ENCODE peak calls at places on chromosomes 2 and 18, in five cellular contexts. W is Karpas-422, O is PC-3, Z is stomach, Q is lower lobe of right lung. V is an unnamed sample.

GRCh38 chr2:7780345-7780744 is 863.1 kb downstream of the RNF144A start:
- DNase-seq in Q (no peak), W (no peak), Z (no peak), O (no peak), V (no peak)

GRCh38 chr2:208820289-208820688 is 413.7 kb downstream of the PTH2R start:
- DNase-seq in O (peak; percentile 15), W (peak; percentile 63), Z (no peak), Q (no peak), V (no peak)

GRCh38 chr2:230327418-230328154 is 593 bp downstream of the SP140L start:
- DNase-seq in W (peak; percentile 56), Z (no peak), Q (no peak), O (peak; percentile 25), V (no peak)

GRCh38 chr2:168974370-168974769 is 56.8 kb downstream of the ABCB11 start:
- DNase-seq in Z (no peak), O (no peak), Q (no peak), W (no peak), V (no peak)

GRCh38 chr2:217706095-217706494 is 296.7 kb downstream of the TNS1 start:
- DNase-seq in O (peak; percentile 6), Z (no peak), W (no peak), Q (no peak), V (no peak)

GRCh38 chr18:33020877-33021276 is 248.1 kb upstream of the KLHL14 start:
- DNase-seq in Q (no peak), Z (no peak), W (peak; percentile 63), O (no peak), V (no peak)

GRCh38 chr2:12440731-12441130 is 276.0 kb upstream of the TRIB2 start:
- DNase-seq in W (no peak), O (no peak), Z (no peak), Q (no peak), V (no peak)

GRCh38 chr2:53593891-53594585 is 173.6 kb upstream of the CHAC2 start:
- DNase-seq in O (peak; percentile 58), Q (no peak), W (no peak), Z (no peak), V (no peak)

GRCh38 chr2:70340921-70341765 is 39.3 kb upstream of the FAM136A start:
- DNase-seq in Q (no peak), Z (no peak), W (peak; percentile 79), O (peak; percentile 88), V (no peak)

GRCh38 chr2:49616800-49617199 is 462.5 kb upstream of the FSHR start:
- DNase-seq in W (peak; percentile 69), O (peak; percentile 42), Z (no peak), Q (no peak), V (no peak)

GRCh38 chr2:96537734-96538486 is 1.4 kb downstream of the ARID5A start:
- DNase-seq in Z (no peak), O (no peak), Q (no peak), W (no peak), V (peak; percentile 78)

GRCh38 chr2:182410120-182410519 is 16.7 kb downstream of the PDE1A start:
- DNase-seq in W (no peak), Z (no peak), Q (no peak), O (no peak), V (no peak)

GRCh38 chr2:98463988-98464771 is 19.5 kb downstream of the INPP4A start:
- DNase-seq in Z (peak; percentile 22), O (no peak), Q (no peak), W (no peak), V (no peak)

GRCh38 chr2:101653469-101653868 is 44.0 kb upstream of the MAP4K4 start:
- DNase-seq in W (no peak), O (no peak), Q (no peak), Z (no peak), V (no peak)

GRCh38 chr2:128316777-128317185 is 1.9 kb downstream of the HS6ST1 start:
- DNase-seq in O (no peak), Z (peak; percentile 25), Q (peak; percentile 41), W (no peak), V (peak; percentile 49)

GRCh38 chr2:65420712-65421431 is 11.5 kb downstream of the SPRED2 start:
- DNase-seq in W (peak; percentile 68), Z (no peak), O (peak; percentile 83), Q (peak; percentile 58), V (peak; percentile 62)

GRCh38 chr18:48690494-48690893 is 151.7 kb downstream of the CTIF start:
- DNase-seq in W (no peak), Q (no peak), O (no peak), Z (no peak), V (no peak)

GRCh38 chr2:19496646-19497045 is 138.2 kb upstream of the OSR1 start:
- DNase-seq in W (no peak), O (peak; percentile 83), Q (no peak), Z (no peak), V (no peak)

GRCh38 chr2:241770936-241771285 is 5.7 kb upstream of the GAL3ST2 start:
- DNase-seq in W (no peak), Q (no peak), O (no peak), Z (no peak), V (no peak)

GRCh38 chr2:133266926-133267590 is 301.2 kb downstream of the NCKAP5 start:
- DNase-seq in W (no peak), Q (no peak), O (peak; percentile 25), Z (no peak), V (no peak)

GRCh38 chr18:54388203-54389142 is 30.8 kb downstream of the C18orf54 start:
- DNase-seq in Q (no peak), O (peak; percentile 96), Z (no peak), W (peak; percentile 56), V (no peak)

GRCh38 chr2:174328309-174329156 is 6.2 kb upstream of the SP9 start:
- DNase-seq in O (no peak), Q (no peak), Z (no peak), W (no peak), V (no peak)

GRCh38 chr2:19664651-19665050 is 237.1 kb downstream of the TTC32 start:
- DNase-seq in O (peak; percentile 31), Q (no peak), Z (no peak), W (no peak), V (no peak)

GRCh38 chr18:60191926-60192325 is 180.6 kb downstream of the MC4R start:
- DNase-seq in Q (no peak), W (no peak), O (no peak), Z (no peak), V (no peak)

GRCh38 chr2:38751847-38752410 is 768 bp upstream of the SRSF7 start:
- DNase-seq in O (no peak), W (peak; percentile 62), Q (no peak), Z (no peak), V (no peak)

GRCh38 chr18:41905786-41906527 is 49.1 kb upstream of the PIK3C3 start:
- DNase-seq in Q (no peak), Z (no peak), O (no peak), W (no peak), V (no peak)

DNA sequence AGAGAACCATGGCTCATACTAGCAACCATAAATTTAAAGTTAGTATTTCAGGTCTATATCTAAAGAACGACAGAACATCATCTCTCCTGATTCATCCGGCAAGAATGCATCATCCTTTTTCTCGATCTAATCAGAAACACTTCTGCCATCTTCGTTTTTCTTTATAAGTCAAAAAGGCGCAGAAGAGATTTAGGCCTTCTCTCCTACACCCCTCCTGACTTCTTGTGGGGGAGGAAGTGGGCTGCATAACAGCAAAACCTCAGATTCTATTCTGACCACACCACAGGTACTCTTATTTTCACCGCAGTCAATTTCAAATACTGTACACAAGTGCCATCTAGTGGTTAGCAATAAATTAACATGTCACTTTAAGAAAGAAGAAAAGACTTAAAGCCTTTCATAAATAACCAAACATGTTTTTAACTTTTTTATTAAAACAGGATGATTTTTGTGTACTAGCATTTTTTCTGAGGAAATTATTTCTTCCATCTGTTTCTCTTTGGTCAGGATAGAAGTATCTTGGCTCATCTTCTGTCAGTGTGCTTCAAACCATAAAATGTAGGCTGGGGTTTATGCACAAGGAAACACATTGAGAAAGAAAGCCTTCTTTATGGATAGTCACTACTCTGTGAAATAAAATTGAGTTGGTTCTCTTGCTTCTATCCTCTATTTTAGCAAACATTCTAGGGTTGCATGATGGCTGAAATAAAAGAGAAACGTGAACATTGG is 48.3 kb upstream of the PIK3C3 start:
- DNase-seq in W (peak; percentile 76), O (peak; percentile 61), Q (no peak), Z (no peak), V (no peak)
- H3K4me3 ChIP-seq in W (no peak overlapping the region), O (no peak overlapping the region), Q (no peak overlapping the region), Z (no peak overlapping the region), V (no peak overlapping the region)

GRCh38 chr2:197239434-197239833 is 71.1 kb downstream of the ANKRD44 start:
- DNase-seq in O (no peak), Q (no peak), W (no peak), Z (no peak), V (no peak)
- H3K4me1 ChIP-seq in O (no peaks in the 10 kb centered on the region), Q (peaks cover 43% of the 10 kb centered on the region), W (peaks cover 74% of the 10 kb centered on the region), Z (no peaks in the 10 kb centered on the region), V (peaks cover 21% of the 10 kb centered on the region)

DNA sequence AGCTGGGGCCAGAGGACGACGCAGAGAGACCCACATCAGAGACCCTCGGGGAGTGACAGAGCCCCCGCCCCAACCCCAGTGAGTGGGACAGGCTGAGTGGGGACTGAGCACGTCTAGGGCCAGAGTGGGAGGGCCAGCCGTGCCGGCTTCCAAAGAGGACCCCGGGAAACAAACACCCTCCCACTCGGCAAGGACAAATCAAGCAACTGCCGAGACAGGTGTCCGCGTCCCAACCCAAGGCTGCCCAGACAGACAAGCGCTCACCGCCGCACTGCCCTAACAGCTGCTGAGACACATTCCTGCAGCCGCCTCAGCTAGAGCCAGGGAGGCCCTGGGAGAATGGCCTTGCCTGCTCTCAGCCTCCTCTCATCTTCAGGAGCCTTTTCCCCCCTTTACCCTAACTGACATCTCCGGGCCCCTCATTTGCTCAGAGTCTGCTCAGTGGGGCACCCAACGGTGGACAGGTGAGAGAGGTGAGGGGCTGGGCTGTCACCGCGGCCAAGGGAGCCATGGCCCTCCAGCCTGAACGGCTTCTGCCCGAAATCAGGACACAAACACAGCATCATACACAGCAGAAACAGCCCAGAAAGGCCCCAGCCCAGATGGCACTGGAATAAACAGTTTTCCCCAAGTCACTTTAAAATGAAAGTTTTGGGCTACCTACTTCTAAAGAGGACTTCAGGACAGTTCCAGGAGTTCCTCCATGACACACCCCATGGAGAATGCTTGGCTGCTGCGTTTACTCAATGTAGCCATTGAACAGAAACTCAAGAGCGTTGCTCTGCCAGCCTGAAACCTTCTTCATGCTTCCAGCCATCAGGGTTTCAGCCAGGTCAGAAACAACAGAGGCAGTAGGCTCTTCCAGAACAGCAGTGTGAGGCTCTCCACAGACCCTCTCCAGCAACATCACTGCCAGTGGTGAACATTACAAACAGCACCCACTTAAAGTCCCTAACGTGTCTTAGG is 23.6 kb downstream of the SLC66A2 start:
- DNase-seq in Q (peak; percentile 37), Z (peak; percentile 16), O (no peak), W (no peak), V (no peak)
- H3K9me3 ChIP-seq in Q (peaks cover 37% of the 10 kb centered on the region), Z (peaks cover 6% of the 10 kb centered on the region), O (peaks cover 14% of the 10 kb centered on the region), W (peaks cover 38% of the 10 kb centered on the region), V (peaks cover 16% of the 10 kb centered on the region)

GRCh38 chr2:55617160-55618024 is at the start of gene PPP4R3B:
- DNase-seq in Q (peak; percentile 100), W (peak; percentile 99), Z (peak; percentile 99), O (peak; percentile 99), V (peak; percentile 99)
- H3K4me3 ChIP-seq in Q (peak within 1 kb of the TSS; percentile 99), W (peak within 1 kb of the TSS; percentile 84), Z (peak within 1 kb of the TSS; percentile 97), O (peak within 1 kb of the TSS; percentile 94), V (peak within 1 kb of the TSS; percentile 81)

GRCh38 chr2:177221534-177221933 is 8.9 kb downstream of the HNRNPA3 start:
- DNase-seq in Q (no peak), W (no peak), Z (no peak), O (no peak), V (no peak)
- H3K4me1 ChIP-seq in Q (peaks cover 40% of the 10 kb centered on the region), W (peaks cover 7% of the 10 kb centered on the region), Z (peaks cover 13% of the 10 kb centered on the region), O (no peaks in the 10 kb centered on the region), V (peaks cover 31% of the 10 kb centered on the region)